ENCODE peak calls at places on chromosome 22, in five cellular contexts. X, Z, G, O and Y are unnamed samples. For H3K36me3, the result is how much of the 10 kb centered on the place peaks cover.

GRCh38 chr22:26287382-26288228 is 118.3 kb downstream of the SEZ6L start:
- DNase-seq in O (no peak), G (no peak), Z (no peak), X (no peak), Y (no peak)

GRCh38 chr22:41688365-41689211 is at the start of gene SNU13:
- DNase-seq in O (peak), G (peak), Z (peak), X (peak), Y (peak)

GRCh38 chr22:20240900-20241299 is 27.2 kb downstream of the RTN4R start:
- DNase-seq in G (no peak), X (no peak), Z (no peak), O (no peak), Y (no peak)

GRCh38 chr22:44273175-44273574 is 39.6 kb downstream of the SHISAL1 start:
- DNase-seq in O (no peak), X (no peak), Z (no peak), G (no peak), Y (no peak)

GRCh38 chr22:41822289-41823057 is 10.4 kb upstream of the SREBF2 start:
- DNase-seq in G (peak), X (no peak), O (no peak), Z (no peak), Y (no peak)

GRCh38 chr22:46813816-46814597 is 51.6 kb downstream of the TBC1D22A start:
- DNase-seq in X (no peak), Z (no peak), G (peak), O (no peak), Y (no peak)

GRCh38 chr22:27137809-27138400 is 480.5 kb downstream of the MIAT start:
- DNase-seq in G (no peak), X (no peak), O (no peak), Z (no peak), Y (peak)

GRCh38 chr22:25331050-25331449 is 111.6 kb downstream of the CRYBB2 start:
- DNase-seq in O (no peak), G (no peak), Z (no peak), X (no peak), Y (no peak)

GRCh38 chr22:29156507-29156906 is 49.2 kb upstream of the EMID1 start:
- DNase-seq in O (no peak), G (peak), Z (no peak), X (no peak), Y (no peak)

GRCh38 chr22:32202539-32203180 is 2.2 kb downstream of the RFPL2 start:
- DNase-seq in Z (no peak), X (no peak), G (peak), O (peak), Y (peak)

GRCh38 chr22:25645964-25646363 is 81.5 kb downstream of the GRK3 start:
- DNase-seq in O (no peak), Z (no peak), X (no peak), G (no peak), Y (no peak)

GRCh38 chr22:27435839-27436581 is 365.5 kb downstream of the MN1 start:
- DNase-seq in O (peak), Z (peak), X (peak), G (peak), Y (peak)

GRCh38 chr22:45129703-45130524 is 33.8 kb upstream of the NUP50 start:
- DNase-seq in O (no peak), Z (no peak), G (no peak), X (no peak), Y (no peak)

GRCh38 chr22:42316988-42317387 is 46.5 kb upstream of the TCF20 start:
- DNase-seq in Z (no peak), G (peak), X (peak), O (peak), Y (peak)

GRCh38 chr22:42934338-42934737 is 77.3 kb upstream of the ARFGAP3 start:
- DNase-seq in O (no peak), X (no peak), Z (no peak), G (no peak), Y (no peak)

GRCh38 chr22:30420401-30421178 is 5.0 kb upstream of the MTFP1 start:
- DNase-seq in Z (no peak), G (peak), O (no peak), X (no peak), Y (no peak)

GRCh38 chr22:45473626-45474237 is 29.0 kb upstream of the FBLN1 start:
- DNase-seq in Z (no peak), O (no peak), G (no peak), X (no peak), Y (no peak)

GRCh38 chr22:42074153-42074750 is at the start of gene PHETA2:
- DNase-seq in O (no peak), X (peak), Z (no peak), G (peak), Y (peak)

GRCh38 chr22:35033635-35034296 is 32.2 kb upstream of the ISX start:
- DNase-seq in Z (no peak), G (no peak), X (no peak), O (no peak), Y (no peak)

GRCh38 chr22:30947163-30947820 is 21.3 kb downstream of the MORC2 start:
- DNase-seq in O (no peak), X (no peak), G (no peak), Z (peak), Y (peak)

GRCh38 chr22:20232781-20233180 is 35.3 kb downstream of the RTN4R start:
- DNase-seq in Z (no peak), O (no peak), G (no peak), X (no peak), Y (no peak)

GRCh38 chr22:21762712-21763581 is 27.4 kb upstream of the YPEL1 start:
- DNase-seq in G (no peak), O (no peak), X (no peak), Z (no peak), Y (no peak)

GRCh38 chr22:37896181-37896592 is 9.9 kb upstream of the MICALL1 start:
- DNase-seq in Z (no peak), G (peak), X (no peak), O (no peak), Y (no peak)

GRCh38 chr22:32579533-32580220 is 105.1 kb downstream of the FBXO7 start:
- DNase-seq in G (no peak), X (no peak), Z (no peak), O (no peak), Y (peak)

GRCh38 chr22:37643225-37643847 is 3.9 kb downstream of the SH3BP1 start:
- DNase-seq in Z (peak), O (peak), X (peak), G (peak), Y (peak)

GRCh38 chr22:42695294-42695693 is 25.4 kb downstream of the A4GALT start:
- DNase-seq in O (no peak), G (no peak), X (no peak), Z (no peak), Y (peak)

GRCh38 chr22:30754971-30755759 is 60.5 kb downstream of the OSBP2 start:
- DNase-seq in Z (peak), G (peak), X (peak), O (peak), Y (peak)

GRCh38 chr22:31337178-31337577 is 9.0 kb downstream of the PATZ1 start:
- DNase-seq in O (no peak), G (no peak), Z (no peak), X (no peak), Y (no peak)

GRCh38 chr22:43881091-43882061 is 10.4 kb downstream of the PNPLA5 start:
- DNase-seq in O (no peak), Z (no peak), X (no peak), G (no peak), Y (no peak)

GRCh38 chr22:23199159-23199558 is 18.9 kb downstream of the BCR start:
- DNase-seq in X (no peak), G (no peak), O (no peak), Z (no peak), Y (no peak)

GRCh38 chr22:20141186-20142077 is 9.4 kb downstream of the CCDC188 start:
- DNase-seq in X (no peak), G (peak), Z (no peak), O (no peak), Y (no peak)

GRCh38 chr22:28736296-28737155 is 5.1 kb downstream of the CHEK2 start:
- DNase-seq in X (no peak), Z (no peak), O (no peak), G (no peak), Y (no peak)

GRCh38 chr22:17155941-17156340 is 3.1 kb downstream of the HDHD5 start:
- DNase-seq in G (no peak), O (no peak), X (no peak), Z (no peak), Y (no peak)
- H3K4me3 ChIP-seq in G (no peak), O (no peak), X (no peak), Z (no peak), Y (no peak)

GRCh38 chr22:33756508-33756949 is 163.7 kb downstream of the LARGE1 start:
- DNase-seq in G (no peak), O (no peak), Z (no peak), X (no peak), Y (no peak)
- TF ChIP-seq CTCF in G (no peak), O (no peak), Z (no peak), X (no peak), Y (peak)

DNA sequence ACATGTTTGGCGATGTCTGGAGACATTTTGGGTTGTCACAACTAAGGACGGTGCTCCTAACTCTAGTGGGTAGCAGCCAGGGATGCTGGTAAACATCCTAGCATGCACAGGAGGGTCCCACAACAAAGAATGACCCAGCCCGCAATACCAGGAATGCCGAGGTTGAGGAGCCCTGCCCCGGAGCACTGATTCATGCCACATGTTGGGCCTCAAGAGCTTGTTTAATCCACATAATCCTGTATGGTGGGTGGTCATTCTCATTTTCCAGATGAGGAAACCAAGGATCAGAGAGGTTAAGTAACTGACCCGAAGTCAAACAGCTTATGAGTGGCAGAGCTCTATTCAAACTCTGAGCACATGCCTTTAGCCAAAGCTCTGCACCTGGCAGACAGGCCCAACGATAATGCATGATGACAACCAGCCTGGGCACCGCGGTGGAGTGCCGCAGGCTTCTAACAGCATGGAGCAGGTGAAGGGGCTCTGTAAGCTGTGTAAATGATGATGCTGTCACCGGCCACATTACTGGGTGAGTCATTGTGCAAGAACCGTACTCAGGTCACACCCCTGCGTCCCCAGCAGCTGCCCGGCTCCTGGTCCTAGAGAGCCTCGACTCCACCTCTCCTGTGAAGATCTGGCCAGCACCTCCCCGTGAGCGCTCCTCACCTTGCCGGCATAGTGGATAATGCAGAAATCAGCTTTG is 58.6 kb downstream of the APOL1 start:
- DNase-seq in O (no peak), X (no peak), Z (no peak), G (no peak), Y (no peak)
- H3K36me3 ChIP-seq in O (half or more), X (under half), Z (half or more), G (half or more), Y (half or more)

DNA sequence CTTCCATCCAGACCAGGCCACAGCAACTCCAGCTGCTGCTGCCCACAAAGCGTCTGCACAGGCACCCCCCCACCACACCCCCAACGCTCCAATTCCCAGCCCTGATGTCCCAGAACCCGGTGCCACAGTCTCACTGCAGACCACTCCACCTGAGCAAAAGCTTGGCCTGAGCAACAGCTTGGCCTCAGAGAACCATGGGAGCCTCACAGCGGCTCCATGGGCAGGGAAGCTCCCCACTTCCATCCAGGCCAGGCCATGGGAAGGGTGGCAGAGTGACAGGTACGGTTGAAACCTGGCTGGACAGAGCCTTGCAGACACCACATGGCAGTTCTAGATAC is 13.2 kb downstream of the PLXNB2 start:
- DNase-seq in X (no peak), O (no peak), G (no peak), Z (no peak), Y (no peak)
- H3K4me3 ChIP-seq in X (no peak), O (no peak), G (no peak), Z (peak), Y (peak)

GRCh38 chr22:39530692-39531331 is 1.7 kb downstream of the RPS19BP1 start:
- DNase-seq in X (no peak), G (peak), Z (no peak), O (no peak), Y (no peak)
- TF ChIP-seq CTCF in X (no peak), G (peak), Z (no peak), O (no peak), Y (peak)

GRCh38 chr22:19063581-19064353 is 58.4 kb downstream of the DGCR2 start:
- DNase-seq in Z (no peak), X (no peak), G (peak), O (no peak), Y (no peak)

GRCh38 chr22:19065929-19066328 is 56.3 kb downstream of the DGCR2 start:
- DNase-seq in O (no peak), Z (no peak), G (no peak), X (no peak), Y (no peak)

GRCh38 chr22:19062909-19063308 is 59.3 kb downstream of the DGCR2 start:
- DNase-seq in X (no peak), Z (no peak), O (no peak), G (no peak), Y (no peak)

GRCh38 chr22:19065298-19065859 is 56.8 kb downstream of the DGCR2 start:
- DNase-seq in O (no peak), Z (no peak), G (no peak), X (no peak), Y (no peak)

GRCh38 chr22:19064354-19065054 is 57.7 kb downstream of the DGCR2 start:
- DNase-seq in X (no peak), O (no peak), G (no peak), Z (no peak), Y (no peak)
- H3K36me3 ChIP-seq in X (under half), O (half or more), G (under half), Z (half or more), Y (half or more)